ENCODE peak calls at places on chromosomes 2 and 18, in four cellular contexts. One of them, this sample, is unnamed.

GRCh38 chr2:75098856-75099255 is 100.5 kb downstream of the TACR1 start:
- DNase-seq in HepG2: peak
- DNase-seq in K562: no peak
- DNase-seq in SK-N-SH: peak
- DNase-seq in this sample: no peak

GRCh38 chr2:54090521-54091117 is 24.8 kb upstream of the ACYP2 start:
- DNase-seq in HepG2: no peak
- DNase-seq in SK-N-SH: no peak
- DNase-seq in K562: no peak
- DNase-seq in this sample: no peak

GRCh38 chr2:60960706-60961105 is 56.8 kb upstream of the PEX13 start:
- DNase-seq in SK-N-SH: no peak
- DNase-seq in K562: no peak
- DNase-seq in HepG2: no peak
- DNase-seq in this sample: no peak

GRCh38 chr2:149065236-149065635 is 26.7 kb downstream of the LYPD6B start:
- DNase-seq in SK-N-SH: no peak
- DNase-seq in K562: no peak
- DNase-seq in HepG2: no peak
- DNase-seq in this sample: no peak

GRCh38 chr18:48412339-48412929 is 3.3 kb upstream of the ZBTB7C start:
- DNase-seq in K562: peak
- DNase-seq in SK-N-SH: peak
- DNase-seq in HepG2: peak
- DNase-seq in this sample: peak

GRCh38 chr2:118846667-118847446 is 591 bp downstream of the EN1 start:
- DNase-seq in SK-N-SH: peak
- DNase-seq in K562: peak
- DNase-seq in HepG2: no peak
- DNase-seq in this sample: no peak

GRCh38 chr2:160269803-160270570 is 69.9 kb upstream of the ITGB6 start:
- DNase-seq in SK-N-SH: peak
- DNase-seq in HepG2: peak
- DNase-seq in K562: peak
- DNase-seq in this sample: peak

GRCh38 chr18:69866250-69866649 is 81.4 kb downstream of the CD226 start:
- DNase-seq in SK-N-SH: no peak
- DNase-seq in K562: no peak
- DNase-seq in HepG2: no peak
- DNase-seq in this sample: no peak

GRCh38 chr2:173079968-173080860 is 4.6 kb downstream of the MAP3K20 start:
- DNase-seq in HepG2: no peak
- DNase-seq in SK-N-SH: no peak
- DNase-seq in K562: no peak
- DNase-seq in this sample: no peak

GRCh38 chr2:23485841-23486395 is 100.9 kb downstream of the KLHL29 start:
- DNase-seq in HepG2: no peak
- DNase-seq in SK-N-SH: no peak
- DNase-seq in K562: no peak
- DNase-seq in this sample: no peak

GRCh38 chr2:42053791-42054656 is 6.2 kb downstream of the PKDCC start:
- DNase-seq in SK-N-SH: no peak
- DNase-seq in K562: no peak
- DNase-seq in HepG2: peak
- DNase-seq in this sample: no peak

GRCh38 chr18:3468833-3469232 is 18.9 kb downstream of the TGIF1 start:
- DNase-seq in HepG2: no peak
- DNase-seq in SK-N-SH: no peak
- DNase-seq in K562: peak
- DNase-seq in this sample: no peak

GRCh38 chr18:3466872-3467271 is 16.9 kb downstream of the TGIF1 start:
- DNase-seq in HepG2: no peak
- DNase-seq in K562: no peak
- DNase-seq in SK-N-SH: no peak
- DNase-seq in this sample: no peak

GRCh38 chr18:3463052-3463451 is 13.1 kb downstream of the TGIF1 start:
- DNase-seq in K562: no peak
- DNase-seq in SK-N-SH: no peak
- DNase-seq in HepG2: no peak
- DNase-seq in this sample: no peak

GRCh38 chr18:3468066-3468705 is 18.2 kb downstream of the TGIF1 start:
- DNase-seq in K562: no peak
- DNase-seq in HepG2: no peak
- DNase-seq in SK-N-SH: no peak
- DNase-seq in this sample: no peak

GRCh38 chr18:3466051-3466450 is 16.1 kb downstream of the TGIF1 start:
- DNase-seq in K562: no peak
- DNase-seq in HepG2: no peak
- DNase-seq in SK-N-SH: no peak
- DNase-seq in this sample: no peak
- TF ChIP-seq ELF1 in K562: no peak
- TF ChIP-seq ELF1 in HepG2: no peak
- TF ChIP-seq ELF1 in SK-N-SH: no peak
- TF ChIP-seq ELF1 in this sample: no peak

DNA sequence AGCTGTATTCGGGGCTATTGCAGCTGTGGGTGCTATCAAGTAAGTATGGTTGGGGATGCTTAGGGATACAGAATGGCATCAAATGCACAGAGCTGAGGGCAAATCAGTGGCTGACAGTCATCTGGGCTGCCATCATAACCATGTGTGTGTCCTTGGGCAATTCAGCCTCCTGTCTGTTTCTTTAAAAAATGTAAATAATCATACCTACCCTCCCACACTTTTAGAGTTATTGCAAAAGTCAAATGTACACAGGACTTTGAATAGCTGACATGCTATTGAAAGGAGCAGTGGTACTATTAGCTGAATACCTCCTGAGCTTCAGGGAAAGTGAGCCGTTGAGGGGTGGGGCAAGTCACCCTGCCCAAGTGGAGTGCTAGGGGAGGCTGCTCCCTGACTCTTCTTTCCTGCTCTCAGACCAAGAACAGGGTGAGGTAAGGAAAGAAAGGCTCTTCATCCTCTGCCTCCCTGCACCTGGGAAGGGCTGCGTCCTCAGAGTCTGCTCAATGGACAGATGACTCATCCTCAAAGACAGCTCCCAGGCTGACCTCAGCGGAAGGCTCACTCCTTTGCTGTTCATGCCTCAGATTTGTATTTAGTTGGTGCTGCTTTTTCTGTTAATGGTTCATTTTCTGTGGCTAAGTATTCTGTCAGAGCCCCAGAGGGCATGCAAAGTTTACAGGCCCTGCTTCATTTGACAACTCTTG is 54.9 kb upstream of the BZW1 start:
- DNase-seq in HepG2: peak
- DNase-seq in K562: no peak
- DNase-seq in SK-N-SH: no peak
- DNase-seq in this sample: no peak
- TF ChIP-seq JUND in HepG2: peak
- TF ChIP-seq JUND in K562: peak
- TF ChIP-seq JUND in SK-N-SH: peak
- TF ChIP-seq JUND in this sample: peak

GRCh38 chr2:240603081-240603835 is 16.7 kb downstream of the CAPN10 start:
- DNase-seq in HepG2: no peak
- DNase-seq in SK-N-SH: no peak
- DNase-seq in K562: no peak
- DNase-seq in this sample: no peak

GRCh38 chr2:240602266-240603050 is 15.9 kb downstream of the CAPN10 start:
- DNase-seq in SK-N-SH: no peak
- DNase-seq in HepG2: no peak
- DNase-seq in K562: no peak
- DNase-seq in this sample: no peak

GRCh38 chr2:240601061-240601830 is 14.7 kb downstream of the CAPN10 start:
- DNase-seq in K562: no peak
- DNase-seq in HepG2: peak
- DNase-seq in SK-N-SH: no peak
- DNase-seq in this sample: no peak

GRCh38 chr2:240600451-240600961 is 14.0 kb downstream of the CAPN10 start:
- DNase-seq in K562: no peak
- DNase-seq in HepG2: no peak
- DNase-seq in SK-N-SH: no peak
- DNase-seq in this sample: no peak

GRCh38 chr2:240601831-240602160 is 15.3 kb downstream of the CAPN10 start:
- DNase-seq in K562: no peak
- DNase-seq in HepG2: no peak
- DNase-seq in SK-N-SH: no peak
- DNase-seq in this sample: no peak
- TF ChIP-seq ZBTB33 in K562: no peak
- TF ChIP-seq ZBTB33 in HepG2: no peak
- TF ChIP-seq ZBTB33 in SK-N-SH: no peak
- TF ChIP-seq ZBTB33 in this sample: no peak

DNA sequence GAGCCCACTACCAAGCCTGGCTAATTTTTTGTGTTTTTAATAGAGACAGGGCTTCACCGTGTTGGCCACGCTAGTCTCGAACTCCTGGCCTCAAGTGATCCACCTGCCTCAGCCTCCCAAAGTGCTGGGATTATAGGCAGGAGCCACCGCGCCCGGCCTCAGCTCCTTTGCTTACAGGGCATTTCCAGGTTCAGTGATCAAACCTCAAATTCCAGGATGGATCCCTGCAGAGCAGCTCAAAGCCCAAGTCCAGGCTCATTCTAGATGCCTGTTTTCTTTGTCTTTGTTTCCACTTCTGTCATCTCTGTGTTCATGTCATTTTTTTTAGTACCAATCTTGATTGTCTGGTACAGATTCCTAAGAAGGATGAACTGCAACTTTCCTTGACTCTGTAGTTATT is 41.9 kb downstream of the TNFRSF11A start:
- DNase-seq in K562: no peak
- DNase-seq in SK-N-SH: no peak
- DNase-seq in HepG2: no peak
- DNase-seq in this sample: no peak
- TF ChIP-seq ELF1 in K562: no peak
- TF ChIP-seq ELF1 in SK-N-SH: no peak
- TF ChIP-seq ELF1 in HepG2: no peak
- TF ChIP-seq ELF1 in this sample: no peak

DNA sequence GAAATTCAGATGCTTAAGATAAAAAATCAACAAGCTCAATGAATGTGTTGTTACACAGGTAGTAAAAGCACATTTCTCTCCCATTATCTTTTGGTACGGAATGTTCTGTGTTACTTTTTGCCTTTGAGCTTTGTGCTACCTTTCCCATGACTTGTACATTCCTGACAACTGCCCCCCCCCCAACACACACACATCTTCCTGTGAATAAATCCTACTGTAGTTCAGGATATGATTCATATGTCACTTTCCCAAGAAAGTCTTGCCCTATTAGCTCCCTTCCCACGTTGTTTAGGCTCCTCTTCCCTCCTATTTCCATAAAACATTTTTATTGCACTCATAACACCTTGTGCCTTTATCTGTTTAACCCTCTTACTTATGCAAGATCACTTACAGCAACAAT is 442.6 kb upstream of the LRATD1 start:
- DNase-seq in HepG2: no peak
- DNase-seq in K562: no peak
- DNase-seq in SK-N-SH: no peak
- DNase-seq in this sample: no peak
- TF ChIP-seq JUND in HepG2: no peak
- TF ChIP-seq JUND in K562: no peak
- TF ChIP-seq JUND in SK-N-SH: no peak
- TF ChIP-seq JUND in this sample: no peak

GRCh38 chr2:106956416-106956815 is 70.4 kb upstream of the ST6GAL2 start:
- DNase-seq in SK-N-SH: peak
- DNase-seq in K562: no peak
- DNase-seq in HepG2: no peak
- DNase-seq in this sample: no peak
- TF ChIP-seq ZBTB33 in SK-N-SH: no peak
- TF ChIP-seq ZBTB33 in K562: no peak
- TF ChIP-seq ZBTB33 in HepG2: no peak
- TF ChIP-seq ZBTB33 in this sample: no peak